ENCODE peak calls at places on chromosome 6, in five cellular contexts. E is CD8-positive, alpha-beta T cell; H is tibial artery; N is mesendoderm; P is mammary epithelial cell. G is an unnamed sample.

GRCh38 chr6:16654703-16655102 is 106.6 kb downstream of the ATXN1 start:
- DNase-seq in E (no peak), H (no peak), N (no peak), P (no peak), G (no peak)

GRCh38 chr6:44128020-44128917 is 915 bp downstream of the TMEM63B start:
- DNase-seq in E (no peak), H (peak; percentile 79), N (peak; percentile 39), P (peak; percentile 57), G (peak; percentile 8)

GRCh38 chr6:153947817-153948447 is 91.1 kb upstream of the OPRM1 start:
- DNase-seq in E (no peak), H (no peak), N (peak; percentile 72), P (peak; percentile 14), G (no peak)

GRCh38 chr6:99092461-99092860 is 144.7 kb upstream of the FBXL4 start:
- DNase-seq in E (no peak), H (no peak), N (no peak), P (no peak), G (no peak)

GRCh38 chr6:163457637-163458561 is 43.4 kb downstream of the QKI start:
- DNase-seq in E (no peak), H (no peak), N (peak; percentile 49), P (peak; percentile 79), G (no peak)

GRCh38 chr6:35049346-35049745 is 91.8 kb downstream of the TCP11 start:
- DNase-seq in E (no peak), H (peak; percentile 61), N (no peak), P (no peak), G (no peak)

GRCh38 chr6:116010400-116011095 is 50.1 kb downstream of the FRK start:
- DNase-seq in E (no peak), H (peak; percentile 80), N (peak; percentile 72), P (peak; percentile 58), G (peak; percentile 32)

GRCh38 chr6:303948-304558 is 11.8 kb downstream of the DUSP22 start:
- DNase-seq in E (no peak), H (no peak), N (peak; percentile 53), P (no peak), G (no peak)

GRCh38 chr6:40295251-40295949 is 291.8 kb downstream of the LRFN2 start:
- DNase-seq in E (no peak), H (no peak), N (no peak), P (peak; percentile 59), G (no peak)

GRCh38 chr6:11644071-11644470 is 106.5 kb downstream of the TMEM170B start:
- DNase-seq in E (no peak), H (no peak), N (no peak), P (no peak), G (no peak)

GRCh38 chr6:14873781-14874446 is 372.0 kb upstream of the JARID2 start:
- DNase-seq in E (no peak), H (no peak), N (no peak), P (no peak), G (no peak)

GRCh38 chr6:112178846-112179245 is 75.5 kb downstream of the LAMA4 start:
- DNase-seq in E (no peak), H (no peak), N (no peak), P (no peak), G (no peak)

GRCh38 chr6:122530440-122531046 is 58.9 kb upstream of the SERINC1 start:
- DNase-seq in E (peak; percentile 34), H (no peak), N (peak; percentile 86), P (peak; percentile 62), G (peak; percentile 43)

GRCh38 chr6:26044140-26045045 is 42.8 kb upstream of the HFE start:
- DNase-seq in E (no peak), H (no peak), N (no peak), P (no peak), G (peak; percentile 62)

GRCh38 chr6:42279966-42280629 is 62.4 kb upstream of the MRPS10 start:
- DNase-seq in E (no peak), H (no peak), N (peak; percentile 26), P (no peak), G (no peak)

GRCh38 chr6:127515234-127515793 is 3.8 kb downstream of the MTCL3 start:
- DNase-seq in E (no peak), H (no peak), N (peak; percentile 89), P (peak; percentile 2), G (no peak)

GRCh38 chr6:84926756-84927155 is 162.4 kb upstream of the TBX18 start:
- DNase-seq in E (no peak), H (no peak), N (no peak), P (peak; percentile 48), G (no peak)

GRCh38 chr6:15444881-15445280 is 199.0 kb downstream of the JARID2 start:
- DNase-seq in E (no peak), H (no peak), N (peak; percentile 58), P (no peak), G (no peak)

GRCh38 chr6:77447254-77447653 is 16.0 kb downstream of the HTR1B start:
- DNase-seq in E (no peak), H (no peak), N (no peak), P (no peak), G (no peak)

GRCh38 chr6:33018904-33019303 is 9.5 kb upstream of the HLA-DOA start:
- DNase-seq in E (no peak), H (peak; percentile 85), N (no peak), P (no peak), G (no peak)

GRCh38 chr6:31734703-31735500 is 1.4 kb downstream of the CLIC1 start:
- DNase-seq in E (peak; percentile 43), H (peak; percentile 78), N (peak; percentile 96), P (peak; percentile 77), G (no peak)

GRCh38 chr6:5149160-5149559 is 64.0 kb downstream of the PPP1R3G start:
- DNase-seq in E (no peak), H (no peak), N (no peak), P (no peak), G (no peak)

GRCh38 chr6:157323114-157323923 is at the start of gene TMEM242:
- DNase-seq in E (peak; percentile 87), H (peak; percentile 93), N (peak; percentile 97), P (peak; percentile 93), G (peak; percentile 68)

GRCh38 chr6:63272397-63272796 is 47.4 kb downstream of the LGSN start:
- DNase-seq in E (no peak), H (no peak), N (peak; percentile 47), P (peak; percentile 6), G (no peak)

GRCh38 chr6:157020398-157021266 is 243.5 kb downstream of the ARID1B start:
- DNase-seq in E (peak; percentile 38), H (no peak), N (peak; percentile 89), P (peak; percentile 54), G (no peak)

GRCh38 chr6:144156991-144157390 is 6.7 kb downstream of the STX11 start:
- DNase-seq in E (no peak), H (no peak), N (peak; percentile 40), P (no peak), G (no peak)
- H3K4me1 ChIP-seq in E (no peaks in the 10 kb centered on the region), H (no peaks in the 10 kb centered on the region), N (peaks cover 9% of the 10 kb centered on the region), P (peaks cover 8% of the 10 kb centered on the region), G (peaks cover 18% of the 10 kb centered on the region)

GRCh38 chr6:104983296-104983695 is 26.4 kb downstream of the LIN28B start:
- DNase-seq in E (no peak), H (no peak), N (no peak), P (no peak), G (no peak)
- H3K27ac ChIP-seq in E (no peak overlapping the region), H (no peak overlapping the region), N (no peak overlapping the region), P (no peak overlapping the region), G (no peak overlapping the region)

GRCh38 chr6:135063926-135064325 is 9.3 kb upstream of the HBS1L start:
- DNase-seq in E (no peak), H (no peak), N (peak; percentile 72), P (no peak), G (no peak)
- H3K36me3 ChIP-seq in E (no peaks in the 10 kb centered on the region), H (no peaks in the 10 kb centered on the region), N (no peaks in the 10 kb centered on the region), P (no peaks in the 10 kb centered on the region), G (no peaks in the 10 kb centered on the region)

DNA sequence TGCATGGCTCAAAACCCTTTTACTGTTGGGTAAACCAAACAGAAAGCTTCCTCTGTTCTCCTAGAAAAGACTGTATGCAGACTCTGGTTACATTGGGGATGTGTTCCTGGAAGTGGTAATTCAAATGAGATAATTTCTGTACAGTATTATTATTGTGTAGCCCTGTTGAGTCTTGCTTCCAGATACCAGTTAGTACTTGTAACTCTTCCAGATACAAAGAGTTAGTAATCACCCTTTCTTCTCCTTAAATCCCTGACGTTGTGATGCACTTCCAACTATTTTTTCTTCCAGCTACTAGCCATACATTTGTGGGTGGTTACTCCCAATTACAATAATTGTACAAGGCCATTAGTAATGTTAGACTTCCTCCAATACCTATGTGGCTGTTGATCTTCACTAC is 42.3 kb upstream of the GRIK2 start:
- DNase-seq in E (no peak), H (no peak), N (no peak), P (peak; percentile 14), G (no peak)
- H3K4me1 ChIP-seq in E (no peaks in the 10 kb centered on the region), H (no peaks in the 10 kb centered on the region), N (no peaks in the 10 kb centered on the region), P (no peaks in the 10 kb centered on the region), G (no peaks in the 10 kb centered on the region)

GRCh38 chr6:21190701-21191588 is 402.6 kb upstream of the SOX4 start:
- DNase-seq in E (no peak), H (no peak), N (no peak), P (no peak), G (no peak)

GRCh38 chr6:21187485-21187884 is 406.1 kb upstream of the SOX4 start:
- DNase-seq in E (no peak), H (no peak), N (peak; percentile 26), P (no peak), G (no peak)

GRCh38 chr6:21186479-21187055 is 407.0 kb upstream of the SOX4 start:
- DNase-seq in E (no peak), H (no peak), N (no peak), P (no peak), G (no peak)

GRCh38 chr6:21188505-21189223 is 404.9 kb upstream of the SOX4 start:
- DNase-seq in E (no peak), H (no peak), N (peak; percentile 39), P (peak; percentile 90), G (no peak)

GRCh38 chr6:21189721-21190120 is 403.8 kb upstream of the SOX4 start:
- DNase-seq in E (no peak), H (no peak), N (no peak), P (no peak), G (no peak)
- H3K27ac ChIP-seq in E (no peak overlapping the region), H (no peak overlapping the region), N (no peak overlapping the region), P (no peak overlapping the region), G (no peak overlapping the region)